ENCODE peak calls at places on chromosomes 1 and 21, in seven cellular contexts. One of them, this sample, is unnamed.

GRCh38 chr1:161020573-161021167 is at the start of gene F11R:
- DNase-seq in iris pigment epithelial cell: no peak
- DNase-seq in T-helper 2 cell treated with Interferon-gamma antibody and Interleukin-4, amounts not matched to agents 5 μg/mL and 100 μg/mL, for 36 hours: peak
- DNase-seq in adipocyte: peak
- DNase-seq in activated CD4-positive, alpha-beta T cell treated with anti-CD3 and anti-CD28 coated beads for 24 hours: no peak
- DNase-seq in midbrain: no peak
- DNase-seq in ecto neural progenitor cell: peak
- DNase-seq in this sample: no peak

GRCh38 chr1:76786232-76786631 is 81.0 kb upstream of the ST6GALNAC5 start:
- DNase-seq in iris pigment epithelial cell: peak
- DNase-seq in T-helper 2 cell treated with Interferon-gamma antibody and Interleukin-4, amounts not matched to agents 5 μg/mL and 100 μg/mL, for 36 hours: no peak
- DNase-seq in adipocyte: peak
- DNase-seq in activated CD4-positive, alpha-beta T cell treated with anti-CD3 and anti-CD28 coated beads for 24 hours: no peak
- DNase-seq in midbrain: no peak
- DNase-seq in ecto neural progenitor cell: no peak
- DNase-seq in this sample: no peak

GRCh38 chr1:234148350-234148749 is 224.9 kb upstream of the COA6 start:
- DNase-seq in iris pigment epithelial cell: no peak
- DNase-seq in T-helper 2 cell treated with Interferon-gamma antibody and Interleukin-4, amounts not matched to agents 5 μg/mL and 100 μg/mL, for 36 hours: no peak
- DNase-seq in adipocyte: no peak
- DNase-seq in activated CD4-positive, alpha-beta T cell treated with anti-CD3 and anti-CD28 coated beads for 24 hours: no peak
- DNase-seq in midbrain: no peak
- DNase-seq in ecto neural progenitor cell: no peak
- DNase-seq in this sample: no peak

GRCh38 chr21:46113497-46114176 is 15.7 kb downstream of the COL6A2 start:
- DNase-seq in iris pigment epithelial cell: no peak
- DNase-seq in T-helper 2 cell treated with Interferon-gamma antibody and Interleukin-4, amounts not matched to agents 5 μg/mL and 100 μg/mL, for 36 hours: no peak
- DNase-seq in adipocyte: no peak
- DNase-seq in activated CD4-positive, alpha-beta T cell treated with anti-CD3 and anti-CD28 coated beads for 24 hours: no peak
- DNase-seq in midbrain: no peak
- DNase-seq in ecto neural progenitor cell: no peak
- DNase-seq in this sample: no peak

GRCh38 chr1:209383422-209383821 is 200.1 kb upstream of the CAMK1G start:
- DNase-seq in iris pigment epithelial cell: no peak
- DNase-seq in T-helper 2 cell treated with Interferon-gamma antibody and Interleukin-4, amounts not matched to agents 5 μg/mL and 100 μg/mL, for 36 hours: no peak
- DNase-seq in adipocyte: no peak
- DNase-seq in activated CD4-positive, alpha-beta T cell treated with anti-CD3 and anti-CD28 coated beads for 24 hours: no peak
- DNase-seq in midbrain: no peak
- DNase-seq in ecto neural progenitor cell: no peak
- DNase-seq in this sample: no peak

GRCh38 chr1:208135354-208135753 is 108.8 kb downstream of the PLXNA2 start:
- DNase-seq in iris pigment epithelial cell: peak
- DNase-seq in T-helper 2 cell treated with Interferon-gamma antibody and Interleukin-4, amounts not matched to agents 5 μg/mL and 100 μg/mL, for 36 hours: no peak
- DNase-seq in adipocyte: peak
- DNase-seq in activated CD4-positive, alpha-beta T cell treated with anti-CD3 and anti-CD28 coated beads for 24 hours: no peak
- DNase-seq in midbrain: no peak
- DNase-seq in ecto neural progenitor cell: no peak
- DNase-seq in this sample: no peak

GRCh38 chr21:25911730-25912401 is 177.1 kb downstream of the GABPA start:
- DNase-seq in iris pigment epithelial cell: no peak
- DNase-seq in T-helper 2 cell treated with Interferon-gamma antibody and Interleukin-4, amounts not matched to agents 5 μg/mL and 100 μg/mL, for 36 hours: no peak
- DNase-seq in adipocyte: no peak
- DNase-seq in activated CD4-positive, alpha-beta T cell treated with anti-CD3 and anti-CD28 coated beads for 24 hours: no peak
- DNase-seq in midbrain: peak
- DNase-seq in ecto neural progenitor cell: no peak
- DNase-seq in this sample: no peak

GRCh38 chr1:91881280-91881679 is 4.7 kb downstream of the TGFBR3 start:
- DNase-seq in iris pigment epithelial cell: no peak
- DNase-seq in T-helper 2 cell treated with Interferon-gamma antibody and Interleukin-4, amounts not matched to agents 5 μg/mL and 100 μg/mL, for 36 hours: no peak
- DNase-seq in adipocyte: no peak
- DNase-seq in activated CD4-positive, alpha-beta T cell treated with anti-CD3 and anti-CD28 coated beads for 24 hours: no peak
- DNase-seq in midbrain: no peak
- DNase-seq in ecto neural progenitor cell: no peak
- DNase-seq in this sample: no peak

GRCh38 chr1:24683713-24684162 is 40.6 kb downstream of the SRRM1 start:
- DNase-seq in iris pigment epithelial cell: peak
- DNase-seq in T-helper 2 cell treated with Interferon-gamma antibody and Interleukin-4, amounts not matched to agents 5 μg/mL and 100 μg/mL, for 36 hours: no peak
- DNase-seq in adipocyte: peak
- DNase-seq in activated CD4-positive, alpha-beta T cell treated with anti-CD3 and anti-CD28 coated beads for 24 hours: no peak
- DNase-seq in midbrain: no peak
- DNase-seq in ecto neural progenitor cell: no peak
- DNase-seq in this sample: no peak

GRCh38 chr1:22018583-22019559 is 17.4 kb downstream of the CELA3A start:
- DNase-seq in iris pigment epithelial cell: peak
- DNase-seq in T-helper 2 cell treated with Interferon-gamma antibody and Interleukin-4, amounts not matched to agents 5 μg/mL and 100 μg/mL, for 36 hours: peak
- DNase-seq in adipocyte: peak
- DNase-seq in activated CD4-positive, alpha-beta T cell treated with anti-CD3 and anti-CD28 coated beads for 24 hours: peak
- DNase-seq in midbrain: no peak
- DNase-seq in ecto neural progenitor cell: no peak
- DNase-seq in this sample: no peak

GRCh38 chr1:100449477-100449876 is 88.5 kb upstream of the GPR88 start:
- DNase-seq in iris pigment epithelial cell: no peak
- DNase-seq in T-helper 2 cell treated with Interferon-gamma antibody and Interleukin-4, amounts not matched to agents 5 μg/mL and 100 μg/mL, for 36 hours: peak
- DNase-seq in adipocyte: no peak
- DNase-seq in activated CD4-positive, alpha-beta T cell treated with anti-CD3 and anti-CD28 coated beads for 24 hours: no peak
- DNase-seq in midbrain: no peak
- DNase-seq in ecto neural progenitor cell: no peak
- DNase-seq in this sample: no peak

GRCh38 chr21:45670731-45671130 is 27.2 kb downstream of the PCBP3 start:
- DNase-seq in iris pigment epithelial cell: no peak
- DNase-seq in T-helper 2 cell treated with Interferon-gamma antibody and Interleukin-4, amounts not matched to agents 5 μg/mL and 100 μg/mL, for 36 hours: no peak
- DNase-seq in adipocyte: no peak
- DNase-seq in activated CD4-positive, alpha-beta T cell treated with anti-CD3 and anti-CD28 coated beads for 24 hours: no peak
- DNase-seq in midbrain: no peak
- DNase-seq in ecto neural progenitor cell: no peak
- DNase-seq in this sample: no peak

GRCh38 chr1:31108861-31109260 is 43.3 kb upstream of the PUM1 start:
- DNase-seq in iris pigment epithelial cell: no peak
- DNase-seq in T-helper 2 cell treated with Interferon-gamma antibody and Interleukin-4, amounts not matched to agents 5 μg/mL and 100 μg/mL, for 36 hours: no peak
- DNase-seq in adipocyte: no peak
- DNase-seq in activated CD4-positive, alpha-beta T cell treated with anti-CD3 and anti-CD28 coated beads for 24 hours: no peak
- DNase-seq in midbrain: no peak
- DNase-seq in ecto neural progenitor cell: no peak
- DNase-seq in this sample: no peak

GRCh38 chr21:32143222-32143939 is 135.5 kb downstream of the MIS18A start:
- DNase-seq in iris pigment epithelial cell: no peak
- DNase-seq in T-helper 2 cell treated with Interferon-gamma antibody and Interleukin-4, amounts not matched to agents 5 μg/mL and 100 μg/mL, for 36 hours: no peak
- DNase-seq in adipocyte: peak
- DNase-seq in activated CD4-positive, alpha-beta T cell treated with anti-CD3 and anti-CD28 coated beads for 24 hours: no peak
- DNase-seq in midbrain: no peak
- DNase-seq in ecto neural progenitor cell: no peak
- DNase-seq in this sample: no peak

GRCh38 chr1:61184714-61185106 is 102.3 kb downstream of the NFIA start:
- DNase-seq in iris pigment epithelial cell: no peak
- DNase-seq in T-helper 2 cell treated with Interferon-gamma antibody and Interleukin-4, amounts not matched to agents 5 μg/mL and 100 μg/mL, for 36 hours: no peak
- DNase-seq in adipocyte: no peak
- DNase-seq in activated CD4-positive, alpha-beta T cell treated with anti-CD3 and anti-CD28 coated beads for 24 hours: no peak
- DNase-seq in midbrain: no peak
- DNase-seq in ecto neural progenitor cell: no peak
- DNase-seq in this sample: no peak

GRCh38 chr1:5501206-5501980 is 490.8 kb downstream of the NPHP4 start:
- DNase-seq in iris pigment epithelial cell: no peak
- DNase-seq in T-helper 2 cell treated with Interferon-gamma antibody and Interleukin-4, amounts not matched to agents 5 μg/mL and 100 μg/mL, for 36 hours: no peak
- DNase-seq in adipocyte: no peak
- DNase-seq in activated CD4-positive, alpha-beta T cell treated with anti-CD3 and anti-CD28 coated beads for 24 hours: no peak
- DNase-seq in midbrain: no peak
- DNase-seq in ecto neural progenitor cell: no peak
- DNase-seq in this sample: no peak

This sample was measured in activated CD8-positive, alpha-beta memory T cell treated with anti-CD3 and anti-CD28 coated beads for 1 hour.